ENCODE peak calls at places on chromosome 20, in nine cellular contexts. A, H, X, I, V, P, B, Y and T are unnamed samples.

GRCh38 chr20:36830791-36831691 is 44.9 kb upstream of the TLDC2 start:
- DNase-seq in A (peak), H (no peak), X (no peak), I (peak), V (peak), P (peak), B (no peak), Y (peak), T (peak)

GRCh38 chr20:23231561-23232218 is 118.9 kb upstream of the NXT1 start:
- DNase-seq in A (peak), H (no peak), X (no peak), I (no peak), V (no peak), P (no peak), B (no peak), Y (no peak), T (no peak)

GRCh38 chr20:11843289-11843688 is 74.4 kb upstream of the BTBD3 start:
- DNase-seq in A (no peak), H (no peak), X (no peak), I (no peak), V (no peak), P (no peak), B (no peak), Y (no peak), T (no peak)

GRCh38 chr20:37919389-37920040 is 16.6 kb downstream of the VSTM2L start:
- DNase-seq in A (no peak), H (no peak), X (no peak), I (no peak), V (no peak), P (no peak), B (no peak), Y (no peak), T (no peak)

GRCh38 chr20:50096237-50096636 is 16.7 kb downstream of the UBE2V1 start:
- DNase-seq in A (no peak), H (no peak), X (no peak), I (no peak), V (no peak), P (no peak), B (no peak), Y (no peak), T (no peak)

GRCh38 chr20:51318058-51318960 is 224.2 kb downstream of the NFATC2 start:
- DNase-seq in A (no peak), H (peak), X (peak), I (peak), V (no peak), P (peak), B (no peak), Y (peak), T (no peak)

GRCh38 chr20:36856691-36857635 is 19.0 kb upstream of the TLDC2 start:
- DNase-seq in A (peak), H (no peak), X (no peak), I (no peak), V (no peak), P (no peak), B (no peak), Y (peak), T (peak)

GRCh38 chr20:24696396-24696795 is 227.0 kb downstream of the SYNDIG1 start:
- DNase-seq in A (no peak), H (no peak), X (no peak), I (no peak), V (no peak), P (no peak), B (no peak), Y (no peak), T (no peak)

GRCh38 chr20:54084727-54085368 is 14.5 kb upstream of the BCAS1 start:
- DNase-seq in A (no peak), H (no peak), X (no peak), I (no peak), V (no peak), P (no peak), B (no peak), Y (no peak), T (no peak)

GRCh38 chr20:7332169-7332568 is 564.7 kb downstream of the BMP2 start:
- DNase-seq in A (no peak), H (no peak), X (no peak), I (no peak), V (no peak), P (no peak), B (no peak), Y (no peak), T (no peak)

GRCh38 chr20:8346898-8347297 is 214.8 kb downstream of the PLCB1 start:
- DNase-seq in A (no peak), H (no peak), X (no peak), I (no peak), V (no peak), P (no peak), B (no peak), Y (no peak), T (no peak)

GRCh38 chr20:31857861-31858835 is 12.2 kb downstream of the DUSP15 start:
- DNase-seq in A (no peak), H (no peak), X (no peak), I (no peak), V (no peak), P (no peak), B (peak), Y (no peak), T (peak)

GRCh38 chr20:9241232-9241692 is 172.4 kb downstream of the PLCB4 start:
- DNase-seq in A (peak), H (no peak), X (no peak), I (no peak), V (no peak), P (no peak), B (no peak), Y (no peak), T (no peak)

GRCh38 chr20:3314391-3314790 is 75.4 kb upstream of the SLC4A11 start:
- DNase-seq in A (no peak), H (no peak), X (no peak), I (no peak), V (no peak), P (no peak), B (no peak), Y (no peak), T (no peak)

GRCh38 chr20:1177680-1178079 is 7.1 kb downstream of the TMEM74B start:
- DNase-seq in A (no peak), H (no peak), X (peak), I (peak), V (no peak), P (no peak), B (no peak), Y (no peak), T (no peak)

GRCh38 chr20:37798312-37798711 is 104.5 kb downstream of the CTNNBL1 start:
- DNase-seq in A (no peak), H (no peak), X (no peak), I (no peak), V (no peak), P (no peak), B (no peak), Y (no peak), T (no peak)

GRCh38 chr20:5886788-5887187 is 63.5 kb downstream of the TRMT6 start:
- DNase-seq in A (peak), H (no peak), X (no peak), I (no peak), V (peak), P (peak), B (no peak), Y (no peak), T (no peak)

GRCh38 chr20:549720-550496 is 6.3 kb upstream of the CSNK2A1 start:
- DNase-seq in A (no peak), H (no peak), X (no peak), I (no peak), V (no peak), P (no peak), B (no peak), Y (no peak), T (no peak)

GRCh38 chr20:37670426-37670825 is 23.4 kb upstream of the CTNNBL1 start:
- DNase-seq in A (no peak), H (no peak), X (no peak), I (no peak), V (peak), P (peak), B (no peak), Y (no peak), T (no peak)

GRCh38 chr20:48788486-48789072 is 39.2 kb downstream of the PREX1 start:
- DNase-seq in A (no peak), H (no peak), X (no peak), I (no peak), V (no peak), P (no peak), B (no peak), Y (no peak), T (no peak)
- H3K27ac ChIP-seq in A (no peak), H (no peak), X (no peak), I (no peak), V (no peak), P (no peak), B (no peak), Y (no peak), T (no peak)

GRCh38 chr20:63394069-63394468 is 32.9 kb upstream of the CHRNA4 start:
- DNase-seq in A (no peak), H (no peak), X (no peak), I (no peak), V (no peak), P (no peak), B (no peak), Y (no peak), T (no peak)

GRCh38 chr20:63394635-63395455 is 33.7 kb upstream of the CHRNA4 start:
- DNase-seq in A (no peak), H (no peak), X (no peak), I (no peak), V (no peak), P (no peak), B (no peak), Y (no peak), T (peak)

GRCh38 chr20:63393566-63393965 is 32.4 kb upstream of the CHRNA4 start:
- DNase-seq in A (no peak), H (no peak), X (no peak), I (no peak), V (no peak), P (no peak), B (no peak), Y (no peak), T (no peak)

GRCh38 chr20:63395723-63396122 is 34.6 kb upstream of the CHRNA4 start:
- DNase-seq in A (no peak), H (no peak), X (no peak), I (no peak), V (no peak), P (no peak), B (no peak), Y (no peak), T (peak)

GRCh38 chr20:63392465-63393365 is 31.6 kb upstream of the CHRNA4 start:
- DNase-seq in A (no peak), H (no peak), X (no peak), I (no peak), V (no peak), P (no peak), B (no peak), Y (no peak), T (no peak)
- TF ChIP-seq CTCF in A (no peak), H (no peak), X (no peak), I (no peak), V (no peak), P (no peak), B (no peak), Y (no peak), T (no peak)

GRCh38 chr20:20694591-20694990 is 17.9 kb downstream of the RALGAPA2 start:
- DNase-seq in A (no peak), H (no peak), X (no peak), I (no peak), V (no peak), P (no peak), B (no peak), Y (no peak), T (no peak)
- H3K27ac ChIP-seq in A (no peak), H (no peak), X (no peak), I (no peak), V (peak), P (no peak), B (no peak), Y (no peak), T (no peak)

DNA sequence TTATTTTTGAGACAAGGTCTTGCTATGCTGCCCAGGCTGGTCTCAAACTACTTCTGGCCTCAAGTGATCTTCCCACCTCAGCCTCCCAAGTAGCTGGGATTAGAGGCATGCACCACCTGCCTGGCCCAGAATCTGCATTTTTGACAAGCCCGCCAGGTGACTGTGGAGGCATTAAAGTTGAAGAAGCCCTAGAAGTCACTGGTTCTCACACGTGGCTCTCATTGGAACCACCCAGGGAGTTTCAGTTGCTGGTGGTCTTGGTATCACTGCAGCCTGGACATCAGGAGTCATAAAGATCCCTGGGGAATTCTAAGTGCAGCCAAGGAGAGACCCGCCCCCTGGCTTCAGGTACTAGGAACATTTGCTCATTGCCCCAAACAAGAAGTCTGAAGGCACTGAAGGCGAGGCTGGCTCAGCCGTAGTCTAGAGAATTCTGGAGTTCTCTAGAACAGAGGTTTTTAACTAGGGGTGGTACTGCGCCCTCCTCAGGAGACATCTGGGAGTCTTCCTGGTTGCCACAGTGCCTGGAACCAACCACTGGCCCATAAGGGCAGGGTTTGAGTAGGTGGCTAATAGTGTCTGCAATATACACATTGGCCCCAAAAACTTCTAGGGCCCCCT is 182.8 kb downstream of the ZMYND8 start:
- DNase-seq in A (no peak), H (no peak), X (no peak), I (no peak), V (no peak), P (no peak), B (no peak), Y (no peak), T (no peak)
- TF ChIP-seq CTCF in A (no peak), H (no peak), X (peak), I (no peak), V (no peak), P (no peak), B (no peak), Y (no peak), T (peak)

DNA sequence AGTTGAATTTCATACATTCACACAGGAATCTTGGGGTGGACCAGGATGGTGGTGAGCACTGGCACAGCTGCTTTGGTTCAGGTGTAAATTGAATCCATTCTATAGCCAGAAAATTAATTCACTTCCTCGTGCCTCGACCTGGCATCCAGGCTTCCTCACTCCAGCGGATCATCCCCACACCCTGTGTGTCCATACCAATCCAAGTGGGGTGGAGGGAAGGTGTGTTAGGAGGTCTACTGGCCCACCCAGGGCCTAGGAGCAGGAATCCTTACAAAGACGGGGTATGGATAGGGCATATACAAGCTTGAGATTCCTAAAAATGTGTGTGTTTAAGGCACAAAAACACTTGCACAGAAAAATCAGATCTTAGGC is 81.8 kb upstream of the SLC24A3 start:
- DNase-seq in A (no peak), H (no peak), X (no peak), I (no peak), V (no peak), P (no peak), B (no peak), Y (no peak), T (no peak)
- H3K27ac ChIP-seq in A (no peak), H (no peak), X (no peak), I (no peak), V (no peak), P (no peak), B (no peak), Y (peak), T (no peak)

GRCh38 chr20:40883097-40883496 is 145.5 kb upstream of the TOP1 start:
- DNase-seq in A (no peak), H (no peak), X (no peak), I (no peak), V (no peak), P (no peak), B (no peak), Y (peak), T (no peak)

GRCh38 chr20:40882173-40882572 is 146.4 kb upstream of the TOP1 start:
- DNase-seq in A (no peak), H (no peak), X (no peak), I (no peak), V (no peak), P (no peak), B (no peak), Y (no peak), T (no peak)

GRCh38 chr20:40880716-40881104 is 147.9 kb upstream of the TOP1 start:
- DNase-seq in A (no peak), H (no peak), X (no peak), I (no peak), V (no peak), P (no peak), B (no peak), Y (no peak), T (no peak)

GRCh38 chr20:40880063-40880715 is 148.4 kb upstream of the TOP1 start:
- DNase-seq in A (no peak), H (no peak), X (no peak), I (no peak), V (no peak), P (no peak), B (no peak), Y (no peak), T (no peak)
- TF ChIP-seq CTCF in A (no peak), H (no peak), X (no peak), I (no peak), V (no peak), P (no peak), B (no peak), Y (no peak), T (peak)

GRCh38 chr20:4453369-4453768 is 268.3 kb upstream of the PRND start:
- DNase-seq in A (peak), H (no peak), X (no peak), I (no peak), V (no peak), P (no peak), B (no peak), Y (no peak), T (no peak)
- H3K27ac ChIP-seq in A (no peak), H (no peak), X (no peak), I (no peak), V (no peak), P (no peak), B (no peak), Y (no peak), T (peak)

DNA sequence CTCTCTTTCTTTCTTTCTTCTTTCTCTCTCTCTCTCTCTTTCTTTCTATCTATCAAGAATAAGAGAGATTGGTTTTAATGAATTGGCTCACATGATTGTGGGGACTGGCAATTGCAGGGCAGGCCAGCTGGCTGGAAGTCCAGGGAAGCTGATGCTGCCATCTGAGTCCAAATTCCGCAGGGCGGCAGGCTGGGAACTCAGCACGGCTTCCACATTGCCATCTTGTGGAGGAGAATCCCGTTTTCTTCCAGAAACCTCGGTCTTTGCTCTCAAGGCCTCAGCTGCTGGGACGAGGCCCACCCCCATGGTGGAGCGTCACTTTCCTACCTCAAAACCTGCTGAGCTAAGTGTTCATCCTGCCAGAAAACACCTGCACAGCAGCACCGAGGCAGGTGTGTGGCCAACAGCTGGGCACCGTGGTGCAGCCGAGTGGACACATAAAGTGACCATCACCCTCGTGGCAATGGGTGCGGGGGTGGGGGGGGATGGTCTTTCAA is 58.8 kb upstream of the SLCO4A1 start:
- DNase-seq in A (peak), H (no peak), X (no peak), I (no peak), V (no peak), P (no peak), B (no peak), Y (no peak), T (no peak)
- TF ChIP-seq CTCF in A (peak), H (no peak), X (peak), I (no peak), V (peak), P (no peak), B (peak), Y (no peak), T (peak)